ENCODE peak calls at places on chromosomes 12 and 14, in nine cellular contexts. D is endothelial cell of umbilical vein, Z is HCT116, Q is stomach, O is IMR-90, T is A549, A is ovary, N is vagina, Y is tibial nerve. C is an unnamed sample.

GRCh38 chr14:53306926-53307325 is 153.8 kb upstream of the DDHD1 start:
- DNase-seq in D (no peak), Z (no peak), Q (no peak), O (peak), T (no peak), A (no peak), N (no peak), Y (no peak), C (peak)

GRCh38 chr12:66877886-66878285 is 199.0 kb upstream of the GRIP1 start:
- DNase-seq in D (no peak), Z (no peak), Q (no peak), O (no peak), T (no peak), A (no peak), N (no peak), Y (no peak), C (no peak)

GRCh38 chr14:52015411-52016030 is 26.2 kb downstream of the RTRAF start:
- DNase-seq in D (peak), Z (peak), Q (peak), O (peak), T (peak), A (no peak), N (no peak), Y (no peak), C (no peak)

GRCh38 chr12:125330645-125331341 is 265.6 kb downstream of the AACS start:
- DNase-seq in D (peak), Z (peak), Q (peak), O (no peak), T (peak), A (peak), N (no peak), Y (peak), C (peak)

GRCh38 chr12:121915841-121916321 is 2.5 kb upstream of the CFAP251 start:
- DNase-seq in D (no peak), Z (no peak), Q (no peak), O (peak), T (no peak), A (no peak), N (no peak), Y (no peak), C (no peak)

GRCh38 chr12:111757361-111758119 is 9.2 kb upstream of the ALDH2 start:
- DNase-seq in D (no peak), Z (no peak), Q (peak), O (peak), T (no peak), A (no peak), N (no peak), Y (no peak), C (no peak)

GRCh38 chr14:33120341-33120740 is 181.7 kb downstream of the NPAS3 start:
- DNase-seq in D (no peak), Z (no peak), Q (no peak), O (no peak), T (no peak), A (no peak), N (no peak), Y (no peak), C (peak)

GRCh38 chr12:106296179-106296877 is 6.2 kb upstream of the TCP11L2 start:
- DNase-seq in D (no peak), Z (peak), Q (no peak), O (peak), T (peak), A (no peak), N (no peak), Y (no peak), C (peak)

GRCh38 chr14:59882957-59883356 is 12.4 kb upstream of the RTN1 start:
- DNase-seq in D (no peak), Z (peak), Q (no peak), O (no peak), T (no peak), A (no peak), N (no peak), Y (no peak), C (no peak)

GRCh38 chr14:78972440-78972839 is 802.3 kb downstream of the NRXN3 start:
- DNase-seq in D (no peak), Z (no peak), Q (no peak), O (no peak), T (no peak), A (no peak), N (no peak), Y (no peak), C (no peak)

GRCh38 chr14:78978896-78979295 is 808.7 kb downstream of the NRXN3 start:
- DNase-seq in D (no peak), Z (no peak), Q (no peak), O (no peak), T (no peak), A (no peak), N (no peak), Y (no peak), C (no peak)

GRCh38 chr14:78970677-78971076 is 800.5 kb downstream of the NRXN3 start:
- DNase-seq in D (no peak), Z (no peak), Q (no peak), O (no peak), T (no peak), A (no peak), N (no peak), Y (no peak), C (no peak)

GRCh38 chr14:78974691-78975090 is 804.5 kb downstream of the NRXN3 start:
- DNase-seq in D (peak), Z (no peak), Q (no peak), O (peak), T (no peak), A (no peak), N (no peak), Y (no peak), C (no peak)

GRCh38 chr14:78975734-78976133 is 805.6 kb downstream of the NRXN3 start:
- DNase-seq in D (no peak), Z (no peak), Q (no peak), O (no peak), T (no peak), A (no peak), N (no peak), Y (no peak), C (no peak)
- TF ChIP-seq POLR2A in D (no peak), Z (no peak), Q (no peak), O (no peak), T (no peak), A (no peak), N (no peak), Y (no peak), C (no peak)

GRCh38 chr14:102524026-102524450 is 14.5 kb upstream of the ANKRD9 start:
- DNase-seq in D (no peak), Z (no peak), Q (no peak), O (no peak), T (no peak), A (no peak), N (no peak), Y (no peak), C (no peak)

GRCh38 chr14:102523200-102524025 is 13.8 kb upstream of the ANKRD9 start:
- DNase-seq in D (no peak), Z (no peak), Q (no peak), O (no peak), T (no peak), A (no peak), N (no peak), Y (no peak), C (no peak)

GRCh38 chr14:102525213-102526143 is 15.9 kb upstream of the ANKRD9 start:
- DNase-seq in D (no peak), Z (peak), Q (no peak), O (peak), T (peak), A (no peak), N (no peak), Y (no peak), C (no peak)

GRCh38 chr14:102527255-102528232 is 18.0 kb upstream of the ANKRD9 start:
- DNase-seq in D (no peak), Z (peak), Q (peak), O (no peak), T (peak), A (no peak), N (no peak), Y (no peak), C (peak)

DNA sequence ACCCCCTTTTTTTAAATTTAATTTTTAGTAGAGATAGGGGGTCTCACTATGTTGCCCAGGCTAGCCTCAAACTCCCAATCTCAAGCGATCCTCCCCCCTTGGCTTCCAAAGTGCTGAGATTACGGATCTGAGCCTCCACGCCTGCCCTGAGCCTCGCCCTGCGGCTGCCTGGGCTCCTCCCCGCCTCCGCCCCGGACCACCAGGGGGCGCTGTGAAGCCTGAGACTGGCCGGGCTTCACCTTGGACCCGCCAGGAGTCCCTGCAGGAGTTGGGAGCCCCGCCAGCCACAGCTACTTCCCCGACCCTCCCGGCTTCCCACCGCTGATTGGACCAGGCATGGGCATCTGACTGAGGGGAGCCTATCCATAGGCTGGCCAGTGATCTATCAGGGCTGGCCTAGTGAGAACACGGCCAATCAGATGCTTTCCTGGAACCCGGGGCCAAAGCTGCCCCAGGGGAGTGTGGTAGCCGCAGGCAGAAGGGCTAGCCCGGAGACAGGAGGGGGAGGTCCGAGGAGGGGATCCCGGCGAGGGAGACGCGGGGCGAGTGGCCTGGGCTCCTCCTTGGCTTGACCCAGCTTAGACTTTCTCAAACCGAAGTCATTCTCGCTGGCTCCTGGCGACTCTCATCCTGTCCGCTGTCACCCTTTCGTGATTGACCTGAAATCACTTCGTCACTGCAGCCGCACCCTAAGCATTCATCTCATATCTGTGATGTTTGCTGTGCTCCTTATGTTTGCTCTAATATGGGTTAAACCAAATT is 15.1 kb upstream of the ANKRD9 start:
- DNase-seq in D (peak), Z (peak), Q (peak), O (peak), T (peak), A (peak), N (no peak), Y (peak), C (peak)
- TF ChIP-seq POLR2A in D (peak), Z (peak), Q (no peak), O (peak), T (peak), A (no peak), N (no peak), Y (no peak), C (peak)

GRCh38 chr12:112906712-112907414 is at the start of gene OAS1:
- DNase-seq in D (peak), Z (no peak), Q (peak), O (peak), T (peak), A (peak), N (peak), Y (no peak), C (peak)
- TF ChIP-seq POLR2A in D (peak), Z (no peak), Q (no peak), O (no peak), T (no peak), A (no peak), N (no peak), Y (no peak), C (no peak)

GRCh38 chr14:56716705-56717104 is 93.6 kb downstream of the OTX2 start:
- DNase-seq in D (no peak), Z (no peak), Q (no peak), O (no peak), T (no peak), A (no peak), N (no peak), Y (no peak), C (no peak)
- TF ChIP-seq POLR2A in D (no peak), Z (no peak), Q (no peak), O (no peak), T (no peak), A (no peak), N (no peak), Y (no peak), C (no peak)

DNA sequence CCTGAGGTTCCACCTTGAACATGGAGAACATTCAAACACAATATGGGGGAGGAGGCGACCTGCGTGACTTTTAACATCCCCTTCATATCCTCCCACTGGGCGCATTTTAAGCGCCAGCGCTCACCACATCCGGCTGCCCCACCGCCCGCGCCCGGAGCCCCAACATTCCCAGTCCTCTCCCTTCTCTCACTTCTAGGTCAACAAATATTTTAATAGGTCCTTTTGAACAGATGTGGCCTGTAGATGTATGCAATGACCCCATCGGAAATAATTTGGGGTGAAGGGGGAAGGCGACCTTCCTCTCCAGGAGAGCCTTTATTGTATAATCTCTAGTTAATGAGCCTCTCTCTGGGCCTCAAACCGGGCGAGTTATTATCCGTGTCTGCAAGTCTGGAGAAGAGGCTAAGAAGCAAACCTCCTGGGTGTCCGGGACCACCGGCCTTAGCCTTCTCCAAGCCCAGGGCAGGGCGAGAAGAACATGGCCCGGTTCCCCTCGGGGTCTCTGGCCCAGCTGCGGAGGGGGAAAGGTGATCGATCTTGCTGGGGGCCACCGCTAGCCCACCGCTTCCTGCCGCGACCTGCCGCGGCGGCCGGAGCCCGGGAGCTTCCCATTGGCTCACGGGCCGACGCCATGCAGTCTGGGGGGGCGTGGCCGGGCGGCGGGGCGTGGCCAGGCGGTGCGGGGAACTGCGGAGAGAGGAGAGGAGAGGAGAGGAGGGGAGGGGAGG is 83.2 kb upstream of the HMGA2 start:
- DNase-seq in D (peak), Z (no peak), Q (peak), O (peak), T (peak), A (peak), N (no peak), Y (peak), C (peak)
- TF ChIP-seq POLR2A in D (no peak), Z (no peak), Q (no peak), O (peak), T (peak), A (no peak), N (no peak), Y (no peak), C (no peak)

GRCh38 chr12:7933255-7933726 is 2.7 kb downstream of the SLC2A3 start:
- DNase-seq in D (peak), Z (peak), Q (peak), O (peak), T (peak), A (peak), N (no peak), Y (peak), C (peak)
- TF ChIP-seq POLR2A in D (no peak), Z (no peak), Q (no peak), O (peak), T (no peak), A (no peak), N (peak), Y (no peak), C (no peak)

DNA sequence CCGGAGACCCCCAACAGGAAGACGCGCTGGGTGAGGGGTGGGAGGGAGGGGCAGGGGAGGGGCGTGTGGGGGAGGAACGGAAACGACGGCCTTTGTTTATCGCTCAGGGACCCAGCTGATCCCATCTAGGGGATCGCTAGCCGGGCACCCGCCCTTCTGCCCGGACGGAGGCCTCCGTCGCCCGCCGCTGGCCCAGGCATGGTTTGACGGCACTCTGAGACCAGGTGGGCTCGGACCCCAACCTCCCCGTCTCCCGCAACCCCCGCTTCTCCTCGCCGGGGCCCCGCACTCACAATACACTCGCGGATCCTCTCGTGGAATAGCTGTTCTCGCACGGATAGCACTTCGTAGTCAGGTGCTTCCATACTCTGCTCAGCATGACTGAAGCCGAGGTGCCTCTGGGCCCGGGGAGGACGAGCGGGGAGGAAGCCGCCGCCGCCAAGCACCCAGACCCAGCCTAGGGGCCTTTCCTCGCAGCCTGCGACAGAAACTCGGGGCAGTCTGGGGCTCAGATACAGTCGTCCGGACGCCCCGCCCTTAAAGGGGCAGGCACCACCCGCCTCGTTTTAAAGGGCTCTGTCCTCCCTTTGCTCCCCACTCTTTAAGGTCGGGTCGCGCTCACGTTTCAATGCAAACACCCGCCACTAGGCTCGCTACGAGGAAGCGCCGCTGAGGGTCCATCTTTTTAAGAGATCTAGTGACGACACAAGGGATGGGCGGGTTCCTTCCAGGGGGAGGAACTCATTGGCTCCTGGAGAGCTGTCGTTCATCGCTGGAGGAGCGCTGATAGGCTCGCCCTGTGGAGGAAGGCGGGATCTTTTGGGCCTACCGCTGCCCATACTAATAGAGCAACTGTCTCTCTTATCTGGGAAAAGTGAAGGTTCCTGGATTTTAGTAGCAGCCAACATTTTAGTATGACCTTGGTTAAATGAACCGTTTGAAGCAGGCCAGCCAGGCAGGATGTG is at the start of gene LMBR1L:
- DNase-seq in D (peak), Z (peak), Q (peak), O (peak), T (peak), A (peak), N (no peak), Y (peak), C (peak)
- TF ChIP-seq POLR2A in D (peak), Z (peak), Q (no peak), O (peak), T (peak), A (peak), N (peak), Y (peak), C (peak)

GRCh38 chr12:49895773-49896172 is 7.9 kb downstream of the FAIM2 start:
- DNase-seq in D (no peak), Z (no peak), Q (no peak), O (no peak), T (no peak), A (peak), N (no peak), Y (no peak), C (no peak)
- TF ChIP-seq POLR2A in D (no peak), Z (no peak), Q (no peak), O (no peak), T (no peak), A (no peak), N (no peak), Y (no peak), C (no peak)

GRCh38 chr14:24137529-24138395 is 1.8 kb downstream of the PSME1 start:
- DNase-seq in D (no peak), Z (no peak), Q (no peak), O (no peak), T (no peak), A (no peak), N (no peak), Y (no peak), C (no peak)

GRCh38 chr14:24133730-24134129 is 2.3 kb upstream of the PSME1 start:
- DNase-seq in D (no peak), Z (no peak), Q (no peak), O (no peak), T (no peak), A (no peak), N (no peak), Y (no peak), C (no peak)

GRCh38 chr14:24136684-24137528 is 912 bp downstream of the PSME1 start:
- DNase-seq in D (no peak), Z (no peak), Q (no peak), O (no peak), T (no peak), A (no peak), N (no peak), Y (no peak), C (no peak)

GRCh38 chr14:24135584-24135833 is 485 bp upstream of the PSME1 start:
- DNase-seq in D (no peak), Z (no peak), Q (no peak), O (no peak), T (no peak), A (no peak), N (no peak), Y (no peak), C (no peak)

DNA sequence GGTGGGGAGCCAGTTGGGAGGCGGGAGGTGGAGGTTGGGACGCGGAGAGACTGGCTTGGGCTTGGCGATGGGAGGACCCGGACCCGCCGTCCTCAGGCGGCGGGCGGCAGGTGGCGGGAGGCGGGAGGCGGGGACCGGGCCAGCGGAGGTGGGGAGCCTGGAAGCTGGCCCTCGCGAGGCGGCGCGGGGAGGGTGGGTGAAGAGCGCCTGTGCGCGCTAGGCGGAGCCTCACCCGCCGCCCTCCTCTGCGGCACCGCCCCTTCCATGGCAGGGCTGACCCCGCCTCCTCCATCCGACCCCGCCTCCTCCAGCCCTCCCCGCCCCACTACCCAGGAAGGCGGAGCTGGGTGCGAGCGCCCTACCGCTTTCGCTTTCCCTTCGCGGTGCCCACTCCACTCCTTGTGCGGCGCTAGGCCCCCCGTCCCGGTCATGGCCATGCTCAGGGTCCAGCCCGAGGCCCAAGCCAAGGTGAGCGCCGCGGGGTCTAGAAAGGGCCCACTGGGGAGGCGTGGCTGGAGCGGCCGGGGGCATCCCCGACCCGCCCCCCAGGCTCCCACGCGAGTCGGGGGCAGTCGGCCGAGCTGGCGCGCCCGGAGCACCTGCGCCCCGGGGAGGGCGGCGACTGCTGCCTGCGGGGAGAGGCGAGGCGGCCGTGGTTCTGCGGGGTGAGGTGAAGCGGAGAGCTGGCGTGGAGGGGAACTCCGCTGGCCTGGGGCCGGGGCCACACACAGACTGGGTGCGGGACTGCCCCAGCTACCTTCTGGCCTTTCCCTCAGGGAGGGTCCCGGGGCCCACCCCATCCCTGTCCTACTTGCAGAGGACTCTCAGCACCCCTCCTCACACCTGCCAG is at the start of gene PSME1:
- DNase-seq in D (peak), Z (peak), Q (peak), O (peak), T (peak), A (peak), N (no peak), Y (peak), C (peak)
- TF ChIP-seq POLR2A in D (peak), Z (peak), Q (no peak), O (no peak), T (peak), A (peak), N (peak), Y (peak), C (peak)

C was measured in H54.